ENCODE peak calls at places on chromosomes 6 and 20, in eight cellular contexts. M, A, J, O, K, S, X and R are unnamed samples.

GRCh38 chr6:27297857-27298730 is 14.0 kb downstream of the POM121L2 start:
- DNase-seq in M (peak; percentile 37), A (no peak), O (no peak), S (no peak), X (no peak), J (no peak), K (no peak), R (peak; percentile 61)

GRCh38 chr20:41245086-41245707 is 72.3 kb downstream of the ZHX3 start:
- DNase-seq in K (no peak), X (no peak), J (no peak), O (peak; percentile 82), M (peak; percentile 52), A (no peak), S (no peak), R (peak; percentile 33)

GRCh38 chr6:148758492-148758891 is 11.7 kb downstream of the UST start:
- DNase-seq in K (no peak), J (no peak), S (no peak), A (no peak), M (no peak), X (no peak), O (no peak), R (no peak)

GRCh38 chr20:10731190-10731955 is 57.6 kb upstream of the JAG1 start:
- DNase-seq in K (no peak), M (peak; percentile 25), X (no peak), O (no peak), S (no peak), A (no peak), J (no peak), R (peak; percentile 76)

GRCh38 chr20:60589624-60590023 is 631.4 kb downstream of the CDH26 start:
- DNase-seq in X (no peak), A (no peak), O (peak; percentile 12), K (no peak), S (no peak), J (no peak), M (no peak), R (peak; percentile 6)

GRCh38 chr6:36204068-36204753 is 7.7 kb downstream of the BRPF3 start:
- DNase-seq in S (no peak), O (no peak), X (no peak), M (no peak), J (no peak), A (no peak), K (no peak), R (no peak)

GRCh38 chr6:108946695-108947094 is 98.5 kb downstream of the ARMC2 start:
- DNase-seq in M (no peak), K (no peak), X (no peak), J (no peak), A (no peak), S (no peak), O (no peak), R (peak; percentile 33)

GRCh38 chr6:164832410-164832809 is 477.0 kb downstream of the C6orf118 start:
- DNase-seq in A (no peak), M (no peak), J (no peak), X (no peak), S (no peak), O (no peak), K (no peak), R (no peak)

GRCh38 chr6:87426789-87427188 is 19.0 kb downstream of the CFAP206 start:
- DNase-seq in X (no peak), J (no peak), K (no peak), M (no peak), O (no peak), A (no peak), S (no peak), R (no peak)

GRCh38 chr6:152453421-152453820 is 183.7 kb downstream of the SYNE1 start:
- DNase-seq in K (no peak), S (no peak), J (no peak), M (peak; percentile 63), A (no peak), X (no peak), O (no peak), R (peak; percentile 5)

GRCh38 chr6:20589266-20589665 is 55.0 kb downstream of the CDKAL1 start:
- DNase-seq in J (no peak), X (no peak), M (peak; percentile 73), O (no peak), A (no peak), K (no peak), S (no peak), R (peak; percentile 24)

GRCh38 chr6:105363100-105363754 is 39.7 kb downstream of the PREP start:
- DNase-seq in S (no peak), J (no peak), O (peak; percentile 2), M (peak; percentile 30), K (no peak), X (no peak), A (no peak), R (peak; percentile 39)

GRCh38 chr6:5580736-5581568 is 319.6 kb downstream of the FARS2 start:
- DNase-seq in M (no peak), O (no peak), A (no peak), J (no peak), X (no peak), K (no peak), S (no peak), R (no peak)

GRCh38 chr6:85493389-85493788 is 43.5 kb downstream of the NT5E start:
- DNase-seq in A (no peak), X (no peak), M (no peak), J (no peak), K (no peak), O (no peak), S (no peak), R (no peak)

GRCh38 chr20:59441306-59441705 is 140.9 kb downstream of the EDN3 start:
- DNase-seq in S (no peak), M (no peak), X (no peak), J (no peak), K (no peak), O (no peak), A (no peak), R (no peak)

GRCh38 chr6:131083687-131084086 is 20.6 kb upstream of the EPB41L2 start:
- DNase-seq in X (no peak), O (peak; percentile 60), S (no peak), M (no peak), A (no peak), K (no peak), J (no peak), R (no peak)

GRCh38 chr20:38198238-38198861 is 33.3 kb upstream of the TGM2 start:
- DNase-seq in A (no peak), X (no peak), K (no peak), S (no peak), M (no peak), J (peak; percentile 68), O (no peak), R (peak; percentile 80)

GRCh38 chr6:133546098-133546497 is 304.9 kb downstream of the EYA4 start:
- DNase-seq in O (no peak), X (no peak), J (no peak), M (no peak), K (peak; percentile 79), S (no peak), A (no peak), R (no peak)

GRCh38 chr20:38633577-38634093 is 32.0 kb downstream of the ARHGAP40 start:
- DNase-seq in M (peak; percentile 47), S (peak; percentile 55), K (no peak), O (no peak), J (no peak), A (no peak), X (no peak), R (peak; percentile 57)

GRCh38 chr20:17281478-17281877 is 54.6 kb downstream of the PCSK2 start:
- DNase-seq in X (no peak), A (no peak), J (no peak), O (no peak), S (no peak), M (no peak), K (no peak), R (peak; percentile 13)

GRCh38 chr20:36754656-36755222 is 8.8 kb upstream of the NDRG3 start:
- DNase-seq in M (peak; percentile 78), O (peak; percentile 33), X (no peak), K (peak; percentile 10), A (no peak), S (no peak), J (no peak), R (peak; percentile 73)

GRCh38 chr20:2164966-2165365 is 63.3 kb downstream of the STK35 start:
- DNase-seq in S (no peak), A (no peak), K (no peak), X (no peak), M (no peak), O (no peak), J (no peak), R (no peak)

GRCh38 chr20:2165871-2166270 is 64.2 kb downstream of the STK35 start:
- DNase-seq in X (no peak), S (no peak), M (no peak), J (peak; percentile 21), O (no peak), K (no peak), A (no peak), R (no peak)

GRCh38 chr20:2163757-2164156 is 62.1 kb downstream of the STK35 start:
- DNase-seq in K (no peak), O (no peak), J (peak; percentile 59), M (no peak), A (no peak), S (no peak), X (no peak), R (no peak)

GRCh38 chr20:2163312-2163711 is 61.7 kb downstream of the STK35 start:
- DNase-seq in O (no peak), S (no peak), K (no peak), A (no peak), M (no peak), X (no peak), J (peak; percentile 66), R (no peak)

GRCh38 chr20:2164421-2164820 is 62.8 kb downstream of the STK35 start:
- DNase-seq in S (no peak), A (no peak), M (no peak), J (no peak), X (no peak), K (no peak), O (no peak), R (no peak)
- TF ChIP-seq CTCF in S (no peak), A (no peak), M (no peak), J (no peak), X (no peak), K (no peak), O (no peak), R (no peak)

GRCh38 chr6:90314516-90314915 is 17.9 kb upstream of the BACH2 start:
- DNase-seq in S (no peak), O (no peak), K (no peak), X (no peak), J (no peak), M (no peak), A (no peak), R (no peak)
- H3K4me3 ChIP-seq in S (no peak overlapping the region), O (no peak overlapping the region), K (no peak overlapping the region), X (no peak overlapping the region), J (no peak overlapping the region), M (no peak overlapping the region), A (no peak overlapping the region), R (no peak overlapping the region)

DNA sequence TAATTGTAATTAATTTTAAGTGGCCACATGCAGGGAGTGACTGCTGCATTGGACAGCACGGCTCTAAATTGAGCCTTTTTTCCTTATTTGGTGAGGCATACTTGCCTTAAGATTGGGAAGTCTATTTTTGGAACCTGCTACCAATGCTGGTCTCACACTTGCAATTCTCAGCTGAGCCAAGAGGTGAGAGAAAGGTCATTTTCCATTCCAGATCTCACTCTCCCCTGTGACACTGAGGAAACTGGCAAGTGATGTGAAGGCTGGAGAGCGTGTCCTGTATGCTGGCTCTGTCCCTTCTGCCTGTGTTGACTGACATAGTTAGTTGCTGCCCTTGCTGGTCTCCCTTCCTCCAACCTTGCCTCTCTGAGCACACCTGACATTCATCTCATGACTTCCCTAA is 735 bp upstream of the MOG start:
- DNase-seq in J (no peak), O (no peak), M (no peak), X (no peak), S (no peak), K (no peak), A (peak; percentile 32), R (no peak)
- TF ChIP-seq CTCF in J (no peak), O (no peak), M (no peak), X (no peak), S (no peak), K (no peak), A (no peak), R (no peak)

GRCh38 chr20:3694864-3695263 is 13.1 kb upstream of the ADAM33 start:
- DNase-seq in A (no peak), M (no peak), J (no peak), S (no peak), K (no peak), O (no peak), X (no peak), R (no peak)
- H3K4me3 ChIP-seq in A (no peak overlapping the region), M (no peak overlapping the region), J (no peak overlapping the region), S (no peak overlapping the region), K (no peak overlapping the region), O (no peak overlapping the region), X (no peak overlapping the region), R (no peak overlapping the region)